ENCODE peak calls at places on chromosomes 13 and 19, in six cellular contexts. I is stomach, Y is cardiac muscle cell, Q is epithelial cell of esophagus, W is mesendoderm, Z is GM06990. N is an unnamed sample.

GRCh38 chr19:44677019-44677809 is 5.9 kb downstream of the CEACAM19 start:
- DNase-seq in I (no peak), Y (no peak), Q (peak; percentile 65), W (peak; percentile 86), Z (no peak), N (no peak)

GRCh38 chr19:46828484-46828883 is 22.2 kb downstream of the AP2S1 start:
- DNase-seq in I (no peak), Y (no peak), Q (no peak), W (no peak), Z (no peak), N (no peak)

GRCh38 chr19:3821857-3822364 is 35.7 kb upstream of the MATK start:
- DNase-seq in I (peak; percentile 82), Y (peak; percentile 51), Q (no peak), W (peak; percentile 64), Z (peak; percentile 86), N (peak; percentile 73)

GRCh38 chr13:40271931-40272775 is 394.3 kb downstream of the FOXO1 start:
- DNase-seq in I (peak; percentile 49), Y (no peak), Q (peak; percentile 83), W (peak; percentile 23), Z (no peak), N (peak; percentile 23)

GRCh38 chr19:35168261-35168660 is 13.7 kb downstream of the FXYD5 start:
- DNase-seq in I (no peak), Y (no peak), Q (peak; percentile 93), W (no peak), Z (no peak), N (no peak)

GRCh38 chr13:37495046-37495445 is 103.5 kb downstream of the POSTN start:
- DNase-seq in I (no peak), Y (no peak), Q (peak; percentile 60), W (no peak), Z (no peak), N (no peak)

GRCh38 chr19:47765522-47766358 is 12.8 kb upstream of the SELENOW start:
- DNase-seq in I (peak; percentile 72), Y (peak; percentile 91), Q (peak; percentile 68), W (peak; percentile 88), Z (no peak), N (no peak)

GRCh38 chr19:42201489-42202289 is 15.8 kb downstream of the DEDD2 start:
- DNase-seq in I (peak; percentile 45), Y (no peak), Q (no peak), W (no peak), Z (peak; percentile 70), N (no peak)

GRCh38 chr19:41302624-41303351 is 7.2 kb upstream of the CCDC97 start:
- DNase-seq in I (no peak), Y (no peak), Q (no peak), W (no peak), Z (peak; percentile 77), N (no peak)

GRCh38 chr13:45472171-45472705 is 7.5 kb downstream of the COG3 start:
- DNase-seq in I (no peak), Y (no peak), Q (no peak), W (no peak), Z (no peak), N (no peak)

GRCh38 chr19:34428549-34429285 is 536 bp downstream of the UBA2 start:
- DNase-seq in I (peak; percentile 31), Y (peak; percentile 43), Q (peak; percentile 58), W (peak; percentile 36), Z (no peak), N (no peak)

GRCh38 chr13:95494082-95494681 is 58.3 kb upstream of the CLDN10 start:
- DNase-seq in I (no peak), Y (peak; percentile 65), Q (peak; percentile 83), W (peak; percentile 66), Z (no peak), N (peak; percentile 39)

GRCh38 chr13:84831666-84832657 is 949.7 kb upstream of the SLITRK1 start:
- DNase-seq in I (no peak), Y (no peak), Q (no peak), W (no peak), Z (no peak), N (no peak)

DNA sequence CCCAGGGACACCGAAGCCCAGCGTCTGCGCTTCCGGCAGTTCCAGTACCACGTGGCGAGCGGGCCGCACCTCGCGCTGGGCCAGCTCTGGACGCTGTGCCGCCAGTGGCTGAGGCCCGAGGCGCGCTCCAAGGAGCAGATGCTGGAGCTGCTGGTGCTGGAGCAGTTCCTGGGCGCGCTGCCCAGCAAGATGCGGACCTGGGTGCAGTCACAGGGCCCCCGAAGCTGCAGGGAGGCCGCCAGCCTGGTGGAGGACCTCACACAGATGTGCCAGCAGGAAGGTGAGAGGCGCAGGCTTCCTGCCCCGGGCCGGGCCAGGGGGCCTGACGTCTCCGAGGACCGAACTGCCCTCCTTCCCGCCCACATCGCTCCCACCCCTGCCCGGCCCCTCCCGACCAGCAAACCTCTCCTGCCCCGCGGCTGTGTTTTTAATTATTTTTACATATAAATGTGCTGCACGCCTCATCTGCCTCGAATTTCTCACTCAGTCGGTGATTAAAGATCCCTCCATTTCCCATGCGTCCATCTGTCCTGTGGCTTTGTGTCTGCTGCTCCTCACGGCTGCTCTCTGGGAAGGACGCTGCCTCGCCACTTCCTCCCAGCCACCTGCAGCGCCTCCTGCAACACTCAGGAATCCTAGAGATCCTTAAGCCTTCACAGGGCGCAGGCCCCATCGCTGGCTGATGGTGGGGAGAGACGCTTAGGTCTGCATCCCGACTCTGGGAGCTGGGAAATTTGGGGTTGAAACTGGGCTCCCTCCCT is 4.3 kb downstream of the ZSCAN1 start:
- DNase-seq in I (no peak), Y (no peak), Q (no peak), W (peak; percentile 70), Z (no peak), N (no peak)
- H3K4me3 ChIP-seq in I (no peak overlapping the region), Y (no peak overlapping the region), Q (no peak overlapping the region), W (no peak overlapping the region), Z (no peak overlapping the region), N (no peak overlapping the region)

GRCh38 chr19:9436358-9436757 is 985 bp upstream of the ZNF266 start:
- DNase-seq in I (no peak), Y (no peak), Q (no peak), W (no peak), Z (no peak), N (no peak)
- H3K4me3 ChIP-seq in I (no peak overlapping the region), Y (peak overlapping the region; percentile 80), Q (no peak overlapping the region), W (no peak overlapping the region), Z (no peak overlapping the region), N (no peak overlapping the region)

DNA sequence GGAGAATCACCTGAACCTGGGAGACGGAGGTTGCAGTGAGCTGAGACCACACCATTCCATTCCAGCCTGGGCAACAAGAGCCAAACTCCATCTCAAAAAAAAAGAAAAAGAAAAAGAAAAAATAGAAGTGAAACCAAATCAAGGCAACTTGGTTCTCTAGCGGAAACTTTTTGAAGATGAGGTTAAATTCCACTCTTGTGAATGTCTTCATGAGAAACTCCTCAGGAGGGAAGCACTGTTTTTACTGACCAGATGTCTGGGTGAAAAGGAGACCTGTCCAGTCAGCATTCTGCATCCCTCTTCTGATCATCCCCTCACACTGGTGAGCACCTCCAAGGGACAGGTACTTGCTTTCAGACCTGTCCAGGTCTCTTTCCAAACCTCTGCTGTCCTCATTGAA is 15.8 kb downstream of the BRD4 start:
- DNase-seq in I (no peak), Y (no peak), Q (no peak), W (no peak), Z (no peak), N (no peak)
- H3K4me3 ChIP-seq in I (no peak overlapping the region), Y (no peak overlapping the region), Q (no peak overlapping the region), W (no peak overlapping the region), Z (peak overlapping the region; percentile 38), N (no peak overlapping the region)

DNA sequence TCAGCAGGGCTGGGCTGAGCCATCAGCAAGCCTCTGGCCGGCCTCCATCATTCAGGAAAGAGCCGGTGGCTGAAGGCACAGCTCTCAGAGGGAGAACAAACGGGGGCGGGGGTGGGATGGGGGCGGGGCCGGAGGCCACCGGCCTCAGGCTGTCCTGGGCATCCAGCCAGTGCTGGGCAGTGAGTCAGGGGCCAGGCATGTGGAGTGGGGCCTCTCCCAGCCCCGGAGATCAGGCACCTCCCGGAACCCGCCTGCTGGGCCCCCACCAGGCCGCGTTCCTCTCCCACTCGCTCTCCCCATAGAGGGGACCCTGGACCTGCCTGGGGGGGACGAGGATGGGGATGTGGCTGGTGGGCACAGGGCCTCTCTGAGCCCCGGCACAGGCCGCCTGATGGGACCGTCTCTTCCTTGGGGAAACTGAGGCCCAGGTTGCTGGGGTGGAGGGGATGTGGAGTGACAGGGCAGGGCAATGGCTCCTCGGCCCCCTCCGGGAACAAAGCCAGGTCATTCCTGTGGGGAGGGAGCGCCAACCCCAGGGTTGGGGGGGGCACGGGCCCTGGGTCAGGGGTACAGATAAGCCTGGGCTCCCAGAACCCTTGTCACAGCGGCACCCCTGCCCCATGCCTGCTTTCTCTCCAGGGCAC is 12.9 kb downstream of the SPC24 start:
- DNase-seq in I (peak; percentile 95), Y (peak; percentile 86), Q (peak; percentile 83), W (peak; percentile 92), Z (no peak), N (peak; percentile 90)
- H3K4me3 ChIP-seq in I (no peak overlapping the region), Y (no peak overlapping the region), Q (no peak overlapping the region), W (no peak overlapping the region), Z (no peak overlapping the region), N (no peak overlapping the region)

GRCh38 chr19:55442372-55443044 is 592 bp downstream of the SHISA7 start:
- DNase-seq in I (no peak), Y (no peak), Q (no peak), W (no peak), Z (no peak), N (peak; percentile 59)
- H3K4me3 ChIP-seq in I (no peak overlapping the region), Y (no peak overlapping the region), Q (no peak overlapping the region), W (no peak overlapping the region), Z (no peak overlapping the region), N (no peak overlapping the region)

GRCh38 chr13:110339975-110340550 is 33.0 kb downstream of the COL4A2 start:
- DNase-seq in I (no peak), Y (no peak), Q (no peak), W (no peak), Z (no peak), N (no peak)

GRCh38 chr13:110342474-110342873 is 35.4 kb downstream of the COL4A2 start:
- DNase-seq in I (no peak), Y (no peak), Q (no peak), W (no peak), Z (no peak), N (no peak)

GRCh38 chr13:110343241-110343865 is 36.3 kb downstream of the COL4A2 start:
- DNase-seq in I (no peak), Y (no peak), Q (peak; percentile 97), W (no peak), Z (no peak), N (no peak)

GRCh38 chr13:110340812-110341444 is 33.8 kb downstream of the COL4A2 start:
- DNase-seq in I (peak; percentile 59), Y (peak; percentile 28), Q (peak; percentile 65), W (peak; percentile 59), Z (peak; percentile 43), N (no peak)

DNA sequence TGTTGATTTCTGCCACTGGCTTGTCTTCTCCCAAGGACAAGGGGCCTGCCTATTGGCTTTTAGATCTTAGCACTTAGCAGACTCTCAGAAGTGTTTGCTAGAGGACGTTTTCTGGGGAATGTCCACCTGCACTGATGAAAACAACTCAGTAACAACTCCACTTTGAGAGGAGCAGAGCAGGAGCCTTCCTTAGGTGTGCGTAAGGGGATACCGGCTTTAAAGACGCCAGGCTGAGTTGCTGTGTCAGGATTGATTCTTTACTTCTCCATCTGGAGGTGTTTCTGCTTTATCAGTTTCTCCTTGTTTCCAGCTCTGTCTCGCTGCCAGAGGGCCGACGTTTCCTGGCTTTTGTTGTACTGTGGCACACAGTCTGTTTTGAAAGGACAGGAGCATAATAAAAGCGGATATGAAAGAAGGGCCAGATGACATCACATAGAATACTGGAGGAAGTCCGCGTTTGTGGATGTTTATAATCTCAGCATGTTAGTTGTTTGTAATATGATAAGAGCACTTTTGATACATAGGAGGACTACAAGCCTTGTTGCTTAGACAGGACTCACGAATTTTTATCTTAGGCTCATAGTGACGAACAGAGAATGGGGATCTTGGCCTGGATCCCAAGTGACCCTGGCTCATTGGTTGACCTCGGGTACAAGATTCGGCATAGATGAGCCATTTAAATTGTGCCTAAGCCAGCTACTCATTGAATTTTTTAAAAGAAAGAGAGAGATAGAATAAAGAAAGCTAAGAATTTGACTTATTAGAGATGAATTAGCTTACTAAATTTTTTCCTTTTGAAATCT is 34.6 kb downstream of the COL4A2 start:
- DNase-seq in I (no peak), Y (peak; percentile 49), Q (no peak), W (no peak), Z (no peak), N (no peak)
- H3K4me3 ChIP-seq in I (no peak overlapping the region), Y (no peak overlapping the region), Q (no peak overlapping the region), W (no peak overlapping the region), Z (no peak overlapping the region), N (no peak overlapping the region)